ENCODE peak calls at places on chromosome 14, in four cellular contexts. Z is EH, B is EL, S is NCI-H1092. Y is an unnamed sample.

GRCh38 chr14:59484611-59485174 is 376 bp downstream of the JKAMP start:
- DNase-seq in Z (peak; percentile 51), B (no peak), S (no peak), Y (no peak)

GRCh38 chr14:58245562-58245961 is 919 bp downstream of the PSMA3 start:
- DNase-seq in Z (no peak), B (no peak), S (no peak), Y (no peak)

GRCh38 chr14:43894534-43894933 is 612.5 kb downstream of the FSCB start:
- DNase-seq in Z (no peak), B (no peak), S (no peak), Y (no peak)

GRCh38 chr14:69818760-69819191 is 21.7 kb upstream of the SLC10A1 start:
- DNase-seq in Z (peak; percentile 67), B (peak; percentile 68), S (peak; percentile 62), Y (peak; percentile 15)

GRCh38 chr14:101062065-101062450 is 158.5 kb upstream of the RTL1 start:
- DNase-seq in Z (no peak), B (no peak), S (no peak), Y (no peak)

GRCh38 chr14:74019743-74020142 is 594 bp downstream of the BBOF1 start:
- DNase-seq in Z (peak; percentile 74), B (peak; percentile 58), S (no peak), Y (no peak)

GRCh38 chr14:63091394-63091996 is 46.2 kb upstream of the KCNH5 start:
- DNase-seq in Z (no peak), B (no peak), S (no peak), Y (no peak)

GRCh38 chr14:65840118-65840751 is 427.7 kb downstream of the FUT8 start:
- DNase-seq in Z (no peak), B (no peak), S (peak; percentile 92), Y (no peak)

GRCh38 chr14:74202113-74202512 is 37.1 kb upstream of the VSX2 start:
- DNase-seq in Z (no peak), B (no peak), S (no peak), Y (no peak)

Y was measured in activated T-helper 9 cell treated with anti-CD3 and anti-CD28 coated beads, Interleukin-2, amount 50 U/mL, for 16 hours.